ENCODE peak calls at places on chromosomes 7 and 10, in ten cellular contexts. Z, X, V, W, N, E, D, M, G and F are unnamed samples.

GRCh38 chr7:127890726-127891125 is 140.5 kb downstream of the LRRC4 start:
- DNase-seq in Z (no peak), X (no peak), V (no peak), W (no peak), N (no peak), E (no peak), D (peak), M (no peak), G (no peak), F (no peak)

GRCh38 chr10:48535416-48536225 is 69.3 kb downstream of the ARHGAP22 start:
- DNase-seq in Z (no peak), X (no peak), V (no peak), W (no peak), N (no peak), E (no peak), D (no peak), M (no peak), G (no peak), F (no peak)

GRCh38 chr10:124827474-124827873 is 25.9 kb downstream of the ABRAXAS2 start:
- DNase-seq in Z (no peak), X (no peak), V (no peak), W (no peak), N (peak), E (no peak), D (peak), M (no peak), G (peak), F (no peak)

GRCh38 chr7:50502001-50502684 is 52.0 kb upstream of the FIGNL1 start:
- DNase-seq in Z (peak), X (no peak), V (peak), W (no peak), N (peak), E (no peak), D (peak), M (peak), G (peak), F (peak)

GRCh38 chr10:100806356-100806645 is 60.9 kb downstream of the PAX2 start:
- DNase-seq in Z (no peak), X (no peak), V (no peak), W (no peak), N (no peak), E (no peak), D (no peak), M (no peak), G (no peak), F (no peak)

GRCh38 chr7:50679218-50680007 is 103.3 kb downstream of the GRB10 start:
- DNase-seq in Z (no peak), X (peak), V (peak), W (peak), N (peak), E (no peak), D (peak), M (peak), G (peak), F (no peak)

GRCh38 chr7:149307775-149308501 is 45.9 kb downstream of the ZNF783 start:
- DNase-seq in Z (no peak), X (no peak), V (no peak), W (no peak), N (no peak), E (no peak), D (no peak), M (no peak), G (no peak), F (no peak)

GRCh38 chr7:142568430-142569097 is 180.7 kb upstream of the PRSS1 start:
- DNase-seq in Z (no peak), X (no peak), V (no peak), W (no peak), N (peak), E (no peak), D (peak), M (peak), G (peak), F (no peak)

GRCh38 chr7:1060315-1061080 is 16.2 kb downstream of the GPR146 start:
- DNase-seq in Z (peak), X (no peak), V (no peak), W (no peak), N (no peak), E (no peak), D (peak), M (no peak), G (peak), F (no peak)

GRCh38 chr7:93178213-93178612 is 30.0 kb upstream of the SAMD9L start:
- DNase-seq in Z (no peak), X (no peak), V (no peak), W (no peak), N (peak), E (no peak), D (peak), M (no peak), G (no peak), F (no peak)

GRCh38 chr7:18541189-18541870 is 45.8 kb downstream of the HDAC9 start:
- DNase-seq in Z (no peak), X (no peak), V (no peak), W (no peak), N (no peak), E (no peak), D (peak), M (peak), G (peak), F (no peak)

GRCh38 chr10:91681361-91682276 is 48.7 kb upstream of the PPP1R3C start:
- DNase-seq in Z (no peak), X (no peak), V (no peak), W (no peak), N (peak), E (no peak), D (peak), M (peak), G (peak), F (peak)

GRCh38 chr7:104550362-104550761 is 222.0 kb downstream of the LHFPL3 start:
- DNase-seq in Z (no peak), X (no peak), V (no peak), W (no peak), N (no peak), E (no peak), D (no peak), M (peak), G (peak), F (no peak)

GRCh38 chr10:68957284-68957615 is 1.3 kb downstream of the DDX21 start:
- DNase-seq in Z (no peak), X (no peak), V (no peak), W (no peak), N (peak), E (no peak), D (no peak), M (no peak), G (peak), F (no peak)

GRCh38 chr7:103447073-103447960 is 1.3 kb upstream of the SLC26A5 start:
- DNase-seq in Z (no peak), X (peak), V (peak), W (peak), N (peak), E (no peak), D (peak), M (peak), G (peak), F (no peak)